ENCODE peak calls at places on chromosome 1, in ten cellular contexts. A is left lung; E is stomach; N is A549; B is body of pancreas; Z is left ventricle myocardium inferior; Y is prostate gland; M is PC-3; Q is lung; K is CD8-positive, alpha-beta T cell. D is an unnamed sample.

GRCh38 chr1:224259986-224260385 is 70.0 kb downstream of the NVL start:
- DNase-seq in A (no peak), E (no peak), N (no peak), B (no peak), Z (no peak), Y (no peak), M (peak; percentile 78), Q (no peak), K (no peak), D (no peak)

GRCh38 chr1:181081399-181081798 is 7.1 kb upstream of the IER5 start:
- DNase-seq in A (no peak), E (no peak), N (no peak), B (no peak), Z (no peak), Y (no peak), M (no peak), Q (no peak), K (no peak), D (no peak)

GRCh38 chr1:202058001-202058908 is 47.9 kb downstream of the ELF3 start:
- DNase-seq in A (peak; percentile 20), E (peak; percentile 34), N (peak; percentile 98), B (no peak), Z (no peak), Y (no peak), M (peak; percentile 81), Q (no peak), K (no peak), D (no peak)

GRCh38 chr1:1331068-1331965 is at the start of gene TAS1R3:
- DNase-seq in A (no peak), E (peak; percentile 47), N (no peak), B (no peak), Z (no peak), Y (no peak), M (peak; percentile 86), Q (no peak), K (no peak), D (no peak)

GRCh38 chr1:28199328-28200233 is 23.1 kb upstream of the PTAFR start:
- DNase-seq in A (no peak), E (peak; percentile 42), N (no peak), B (no peak), Z (no peak), Y (no peak), M (no peak), Q (no peak), K (peak; percentile 76), D (no peak)

GRCh38 chr1:12275370-12275769 is 45.5 kb downstream of the VPS13D start:
- DNase-seq in A (no peak), E (peak; percentile 30), N (peak; percentile 27), B (peak; percentile 42), Z (peak; percentile 28), Y (no peak), M (peak; percentile 37), Q (no peak), K (peak; percentile 52), D (peak; percentile 50)

GRCh38 chr1:161195171-161195570 is 3.7 kb downstream of the ADAMTS4 start:
- DNase-seq in A (no peak), E (no peak), N (no peak), B (no peak), Z (no peak), Y (no peak), M (no peak), Q (no peak), K (peak; percentile 47), D (no peak)

GRCh38 chr1:223143760-223144248 is 756 bp upstream of the TLR5 start:
- DNase-seq in A (peak; percentile 80), E (peak; percentile 35), N (no peak), B (peak; percentile 52), Z (peak; percentile 24), Y (no peak), M (no peak), Q (peak; percentile 48), K (peak; percentile 58), D (peak; percentile 58)

GRCh38 chr1:41661428-41662060 is 177.1 kb upstream of the EDN2 start:
- DNase-seq in A (peak; percentile 85), E (no peak), N (no peak), B (peak; percentile 25), Z (no peak), Y (peak; percentile 15), M (no peak), Q (no peak), K (peak; percentile 52), D (no peak)

GRCh38 chr1:41662061-41662655 is 177.7 kb upstream of the EDN2 start:
- DNase-seq in A (peak; percentile 89), E (peak; percentile 57), N (peak; percentile 31), B (peak; percentile 66), Z (peak; percentile 65), Y (peak; percentile 73), M (peak; percentile 60), Q (peak; percentile 68), K (peak; percentile 76), D (peak; percentile 67)

GRCh38 chr1:41659903-41660302 is 175.4 kb upstream of the EDN2 start:
- DNase-seq in A (no peak), E (no peak), N (no peak), B (no peak), Z (no peak), Y (no peak), M (no peak), Q (no peak), K (no peak), D (no peak)

GRCh38 chr1:41659159-41659495 is 174.6 kb upstream of the EDN2 start:
- DNase-seq in A (no peak), E (no peak), N (no peak), B (no peak), Z (no peak), Y (no peak), M (no peak), Q (no peak), K (no peak), D (no peak)

DNA sequence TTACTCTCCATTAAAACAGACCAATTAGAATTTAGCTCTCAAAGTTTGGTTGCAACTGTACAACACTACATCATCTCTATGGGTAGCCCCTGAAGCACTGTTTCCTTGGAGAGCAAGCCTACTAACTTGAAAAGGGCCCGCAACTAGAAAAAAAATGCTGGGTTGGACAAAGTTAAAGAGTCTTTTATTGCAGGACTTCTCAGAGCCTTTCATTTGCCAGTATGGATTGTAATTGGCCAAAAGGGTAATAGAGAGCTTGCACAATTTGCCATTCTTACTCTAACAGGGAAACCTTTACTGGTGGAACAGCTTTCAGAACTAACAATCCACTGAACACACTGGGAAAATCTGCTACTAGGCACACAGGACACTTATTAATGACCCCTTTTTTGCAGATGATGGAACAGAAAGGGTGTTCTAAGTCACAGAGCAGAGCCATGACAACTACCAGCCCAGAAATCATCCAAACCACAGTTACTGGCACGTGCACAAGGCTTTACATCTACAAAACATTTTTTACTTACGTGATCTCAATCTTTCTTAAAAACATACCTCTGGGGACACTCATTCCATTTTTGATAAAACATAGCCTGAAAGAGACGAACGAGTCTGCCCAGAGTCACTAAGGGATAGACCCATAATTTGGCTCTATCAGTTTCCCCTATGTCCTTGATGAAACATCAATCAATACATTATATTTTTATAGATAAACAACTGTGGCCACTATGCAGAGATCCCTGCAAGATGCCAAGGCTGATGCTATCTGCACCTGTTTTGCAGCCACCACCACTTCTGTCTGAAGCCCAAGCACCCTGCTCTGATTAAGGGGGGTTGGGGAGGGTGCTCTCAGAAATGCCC is 176.3 kb upstream of the EDN2 start:
- DNase-seq in A (no peak), E (no peak), N (no peak), B (no peak), Z (no peak), Y (no peak), M (no peak), Q (no peak), K (no peak), D (no peak)
- H3K4me3 ChIP-seq in A (peak overlapping the region; percentile 59), E (peak overlapping the region; percentile 60), N (peak overlapping the region; percentile 57), B (no peak overlapping the region), Z (peak overlapping the region; percentile 80), Y (peak overlapping the region; percentile 56), M (peak overlapping the region; percentile 86), Q (no peak overlapping the region), K (peak overlapping the region; percentile 61), D (peak overlapping the region; percentile 74)

GRCh38 chr1:203676455-203676854 is 49.8 kb downstream of the ATP2B4 start:
- DNase-seq in A (no peak), E (no peak), N (no peak), B (no peak), Z (no peak), Y (no peak), M (no peak), Q (no peak), K (no peak), D (no peak)

GRCh38 chr1:203675596-203676347 is 49.1 kb downstream of the ATP2B4 start:
- DNase-seq in A (no peak), E (peak; percentile 27), N (no peak), B (peak; percentile 81), Z (no peak), Y (no peak), M (peak; percentile 38), Q (peak; percentile 31), K (no peak), D (no peak)

GRCh38 chr1:203671808-203672207 is 45.2 kb downstream of the ATP2B4 start:
- DNase-seq in A (no peak), E (no peak), N (no peak), B (no peak), Z (no peak), Y (no peak), M (no peak), Q (no peak), K (no peak), D (no peak)

GRCh38 chr1:203672354-203672753 is 45.7 kb downstream of the ATP2B4 start:
- DNase-seq in A (no peak), E (no peak), N (no peak), B (peak; percentile 77), Z (peak; percentile 67), Y (no peak), M (no peak), Q (no peak), K (no peak), D (peak; percentile 43)

DNA sequence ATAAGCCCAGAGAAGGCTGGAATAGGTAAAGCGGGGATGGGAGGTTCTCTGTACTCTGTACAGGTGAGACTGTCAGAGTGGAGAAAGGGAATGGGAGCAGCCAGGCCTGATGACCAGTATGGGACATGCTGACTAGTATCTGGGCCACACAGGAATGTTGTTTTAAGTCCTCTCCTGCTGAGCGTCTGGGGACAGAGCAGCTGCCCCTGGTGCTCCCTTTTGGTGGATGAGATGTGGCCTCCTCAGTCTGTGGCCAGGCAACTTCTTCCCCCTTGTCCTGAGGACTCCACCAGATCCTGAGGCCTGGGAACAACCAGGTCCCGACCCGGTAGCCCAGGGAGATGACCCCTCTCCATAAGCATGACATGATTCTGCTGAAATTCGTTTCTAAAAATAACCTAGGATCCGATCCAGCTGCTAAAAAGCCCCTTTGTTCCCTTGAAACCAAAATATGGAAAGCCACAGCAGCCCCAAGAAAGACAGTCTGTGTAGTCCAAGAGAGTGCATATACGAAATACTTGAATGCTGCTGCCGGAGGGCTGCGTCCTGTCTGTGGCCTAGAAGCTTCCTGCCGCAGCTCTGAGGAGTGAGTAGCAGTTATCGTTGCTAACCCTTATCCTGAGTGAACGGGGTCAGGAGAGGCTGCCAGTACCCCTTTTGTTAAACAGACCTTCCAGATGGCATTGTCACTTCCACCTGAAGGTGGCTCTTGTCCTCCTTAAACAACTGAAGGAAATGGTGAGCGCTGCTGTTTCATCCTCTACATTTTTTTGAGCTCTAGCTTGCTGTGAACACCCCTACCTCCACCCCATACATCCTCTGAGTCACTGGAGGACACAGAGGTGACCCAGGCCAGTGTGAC is 47.1 kb downstream of the ATP2B4 start:
- DNase-seq in A (no peak), E (peak; percentile 38), N (peak; percentile 85), B (peak; percentile 23), Z (peak; percentile 41), Y (no peak), M (peak; percentile 98), Q (peak; percentile 51), K (peak; percentile 78), D (peak; percentile 29)
- TF ChIP-seq CTCF in A (peak; percentile 16), E (no peak), N (peak; percentile 38), B (no peak), Z (peak; percentile 33), Y (no peak), M (peak; percentile 70), Q (no peak), K (peak; percentile 41), D (no peak)

GRCh38 chr1:89576016-89576415 is 51.4 kb downstream of the LRRC8B start:
- DNase-seq in A (no peak), E (no peak), N (no peak), B (no peak), Z (no peak), Y (no peak), M (no peak), Q (no peak), K (no peak), D (no peak)

GRCh38 chr1:89580036-89580435 is 52.9 kb upstream of the LRRC8C start:
- DNase-seq in A (no peak), E (no peak), N (no peak), B (no peak), Z (no peak), Y (no peak), M (no peak), Q (no peak), K (no peak), D (no peak)

GRCh38 chr1:89581859-89582258 is 51.1 kb upstream of the LRRC8C start:
- DNase-seq in A (no peak), E (no peak), N (no peak), B (no peak), Z (no peak), Y (no peak), M (peak; percentile 50), Q (no peak), K (no peak), D (no peak)

GRCh38 chr1:89578151-89578550 is 53.5 kb downstream of the LRRC8B start:
- DNase-seq in A (no peak), E (no peak), N (no peak), B (no peak), Z (no peak), Y (no peak), M (no peak), Q (no peak), K (no peak), D (no peak)

GRCh38 chr1:89578940-89579684 is 53.8 kb upstream of the LRRC8C start:
- DNase-seq in A (no peak), E (no peak), N (no peak), B (no peak), Z (no peak), Y (no peak), M (no peak), Q (no peak), K (no peak), D (no peak)
- H3K9me3 ChIP-seq in A (no peaks in the 10 kb centered on the region), E (no peaks in the 10 kb centered on the region), N (no peaks in the 10 kb centered on the region), B (no peaks in the 10 kb centered on the region), Z (no peaks in the 10 kb centered on the region), Y (no peaks in the 10 kb centered on the region), M (no peaks in the 10 kb centered on the region), Q (no peaks in the 10 kb centered on the region), K (no peaks in the 10 kb centered on the region), D (no peaks in the 10 kb centered on the region)

GRCh38 chr1:150162862-150163706 is 13.4 kb downstream of the PLEKHO1 start:
- DNase-seq in A (peak; percentile 85), E (peak; percentile 81), N (peak; percentile 49), B (peak; percentile 67), Z (peak; percentile 83), Y (peak; percentile 93), M (peak; percentile 50), Q (peak; percentile 87), K (no peak), D (peak; percentile 75)
- H3K4me3 ChIP-seq in A (no peak overlapping the region), E (peak overlapping the region; percentile 29), N (no peak overlapping the region), B (no peak overlapping the region), Z (peak overlapping the region; percentile 56), Y (peak overlapping the region; percentile 24), M (no peak overlapping the region), Q (no peak overlapping the region), K (no peak overlapping the region), D (peak overlapping the region; percentile 61)

D was measured in psoas muscle.